ENCODE peak calls at places on chromosomes 4 and X, in four cellular contexts. One of them, this sample, is unnamed.

GRCh38 chrX:1449581-1450149 is 3.0 kb downstream of the ASMTL start:
- DNase-seq in coronary artery: peak; percentile 49
- DNase-seq in stomach: no peak
- DNase-seq in fibroblast of lung: no peak
- DNase-seq in this sample: no peak

GRCh38 chr4:81802308-81802846 is 330.7 kb upstream of the RASGEF1B start:
- DNase-seq in coronary artery: no peak
- DNase-seq in stomach: no peak
- DNase-seq in fibroblast of lung: no peak
- DNase-seq in this sample: no peak

GRCh38 chr4:172950990-172951389 is 217.6 kb upstream of the GALNT7 start:
- DNase-seq in coronary artery: no peak
- DNase-seq in stomach: no peak
- DNase-seq in fibroblast of lung: no peak
- DNase-seq in this sample: no peak

GRCh38 chrX:66489339-66489738 is 149.5 kb downstream of the EDA2R start:
- DNase-seq in coronary artery: no peak
- DNase-seq in stomach: no peak
- DNase-seq in fibroblast of lung: no peak
- DNase-seq in this sample: no peak

GRCh38 chrX:115023139-115023538 is 5.7 kb upstream of the IL13RA2 start:
- DNase-seq in coronary artery: no peak
- DNase-seq in stomach: no peak
- DNase-seq in fibroblast of lung: peak; percentile 87
- DNase-seq in this sample: peak; percentile 32

GRCh38 chr4:151532001-151532708 is 123.2 kb downstream of the FHIP1A start:
- DNase-seq in coronary artery: no peak
- DNase-seq in stomach: no peak
- DNase-seq in fibroblast of lung: no peak
- DNase-seq in this sample: no peak

GRCh38 chr4:72194046-72194445 is 162.2 kb downstream of the NPFFR2 start:
- DNase-seq in coronary artery: no peak
- DNase-seq in stomach: no peak
- DNase-seq in fibroblast of lung: no peak
- DNase-seq in this sample: no peak

GRCh38 chr4:121485190-121485804 is 104.5 kb upstream of the QRFPR start:
- DNase-seq in coronary artery: no peak
- DNase-seq in stomach: no peak
- DNase-seq in fibroblast of lung: no peak
- DNase-seq in this sample: no peak

GRCh38 chr4:78363031-78363430 is 188.5 kb upstream of the ANXA3 start:
- DNase-seq in coronary artery: no peak
- DNase-seq in stomach: no peak
- DNase-seq in fibroblast of lung: no peak
- DNase-seq in this sample: no peak

GRCh38 chr4:174154455-174154854 is 129.0 kb downstream of the FBXO8 start:
- DNase-seq in coronary artery: no peak
- DNase-seq in stomach: no peak
- DNase-seq in fibroblast of lung: peak; percentile 47
- DNase-seq in this sample: peak; percentile 42

GRCh38 chr4:54063737-54064316 is 578 bp downstream of the CHIC2 start:
- DNase-seq in coronary artery: peak; percentile 79
- DNase-seq in stomach: peak; percentile 39
- DNase-seq in fibroblast of lung: peak; percentile 36
- DNase-seq in this sample: peak; percentile 28

GRCh38 chr4:54568184-54568583 is 89.6 kb upstream of the KIT start:
- DNase-seq in coronary artery: no peak
- DNase-seq in stomach: no peak
- DNase-seq in fibroblast of lung: peak; percentile 84
- DNase-seq in this sample: no peak

GRCh38 chrX:42135583-42136228 is 212.4 kb upstream of the CASK start:
- DNase-seq in coronary artery: no peak
- DNase-seq in stomach: no peak
- DNase-seq in fibroblast of lung: no peak
- DNase-seq in this sample: no peak

GRCh38 chrX:155046129-155046810 is 19.6 kb downstream of the FUNDC2 start:
- DNase-seq in coronary artery: no peak
- DNase-seq in stomach: no peak
- DNase-seq in fibroblast of lung: peak; percentile 21
- DNase-seq in this sample: no peak

GRCh38 chr4:825063-825968 is 613 bp downstream of the CPLX1 start:
- DNase-seq in coronary artery: no peak
- DNase-seq in stomach: no peak
- DNase-seq in fibroblast of lung: peak; percentile 16
- DNase-seq in this sample: peak; percentile 68

GRCh38 chr4:2451821-2452785 is 16.8 kb upstream of the RNF4 start:
- DNase-seq in coronary artery: peak; percentile 68
- DNase-seq in stomach: no peak
- DNase-seq in fibroblast of lung: no peak
- DNase-seq in this sample: no peak

GRCh38 chr4:145525291-145525740 is 43.7 kb downstream of the SMAD1 start:
- DNase-seq in coronary artery: no peak
- DNase-seq in stomach: no peak
- DNase-seq in fibroblast of lung: peak; percentile 27
- DNase-seq in this sample: no peak

GRCh38 chrX:121307441-121307840 is 260.0 kb downstream of the GLUD2 start:
- DNase-seq in coronary artery: no peak
- DNase-seq in stomach: no peak
- DNase-seq in fibroblast of lung: peak; percentile 35
- DNase-seq in this sample: no peak

GRCh38 chrX:22662776-22663175 is 337.0 kb upstream of the DDX53 start:
- DNase-seq in coronary artery: no peak
- DNase-seq in stomach: no peak
- DNase-seq in fibroblast of lung: no peak
- DNase-seq in this sample: no peak

GRCh38 chr4:3040447-3041191 is 33.7 kb downstream of the HTT-AS start:
- DNase-seq in coronary artery: peak; percentile 41
- DNase-seq in stomach: no peak
- DNase-seq in fibroblast of lung: no peak
- DNase-seq in this sample: no peak

GRCh38 chr4:53510316-53510715 is 81.0 kb downstream of the LNX1 start:
- DNase-seq in coronary artery: no peak
- DNase-seq in stomach: no peak
- DNase-seq in fibroblast of lung: peak; percentile 40
- DNase-seq in this sample: no peak

GRCh38 chr4:85500110-85500867 is 25.3 kb downstream of the ARHGAP24 start:
- DNase-seq in coronary artery: no peak
- DNase-seq in stomach: no peak
- DNase-seq in fibroblast of lung: no peak
- DNase-seq in this sample: no peak

GRCh38 chrX:117653396-117653795 is 463.2 kb downstream of the KLHL13 start:
- DNase-seq in coronary artery: no peak
- DNase-seq in stomach: no peak
- DNase-seq in fibroblast of lung: no peak
- DNase-seq in this sample: no peak

GRCh38 chrX:45479196-45479834 is 278.6 kb upstream of the DIPK2B start:
- DNase-seq in coronary artery: no peak
- DNase-seq in stomach: no peak
- DNase-seq in fibroblast of lung: peak; percentile 95
- DNase-seq in this sample: no peak

GRCh38 chrX:39613997-39614679 is 483.6 kb downstream of the BCOR start:
- DNase-seq in coronary artery: no peak
- DNase-seq in stomach: no peak
- DNase-seq in fibroblast of lung: no peak
- DNase-seq in this sample: peak; percentile 26

GRCh38 chrX:129525162-129525561 is 1.9 kb upstream of the SMARCA1 start:
- DNase-seq in coronary artery: no peak
- DNase-seq in stomach: no peak
- DNase-seq in fibroblast of lung: no peak
- DNase-seq in this sample: no peak

GRCh38 chr4:8730159-8730558 is 137.6 kb downstream of the CPZ start:
- DNase-seq in coronary artery: no peak
- DNase-seq in stomach: peak; percentile 19
- DNase-seq in fibroblast of lung: no peak
- DNase-seq in this sample: no peak

GRCh38 chrX:39212456-39212855 is 411.2 kb downstream of the MID1IP1 start:
- DNase-seq in coronary artery: no peak
- DNase-seq in stomach: no peak
- DNase-seq in fibroblast of lung: no peak
- DNase-seq in this sample: no peak

GRCh38 chr4:141416677-141417363 is 196.1 kb downstream of the ZNF330 start:
- DNase-seq in coronary artery: no peak
- DNase-seq in stomach: no peak
- DNase-seq in fibroblast of lung: peak; percentile 68
- DNase-seq in this sample: no peak

GRCh38 chr4:104693601-104694201 is 199.0 kb upstream of the CXXC4 start:
- DNase-seq in coronary artery: no peak
- DNase-seq in stomach: no peak
- DNase-seq in fibroblast of lung: peak; percentile 12
- DNase-seq in this sample: no peak

GRCh38 chr4:118331352-118331751 is 21.5 kb downstream of the PRSS12 start:
- DNase-seq in coronary artery: no peak
- DNase-seq in stomach: no peak
- DNase-seq in fibroblast of lung: no peak
- DNase-seq in this sample: no peak

DNA sequence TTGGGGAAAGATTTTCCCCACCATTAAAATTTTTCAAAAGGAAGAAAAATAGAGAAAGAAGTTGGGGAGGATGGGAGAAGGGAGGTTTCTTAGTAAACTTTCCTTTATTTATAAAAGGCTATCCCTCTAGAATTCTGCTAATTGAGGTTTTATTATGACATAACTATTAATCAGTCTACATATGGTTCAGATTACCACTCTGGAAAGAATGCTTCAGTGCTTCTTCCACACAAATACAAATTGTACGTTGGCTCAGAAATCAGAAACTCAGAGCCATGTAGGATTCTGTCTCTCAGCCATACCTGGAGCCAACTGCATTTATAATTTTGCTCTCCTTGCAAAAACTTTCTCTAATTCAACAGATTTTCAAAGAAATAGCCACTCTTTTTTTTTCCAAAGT is 37.1 kb downstream of the SRPX start:
- DNase-seq in coronary artery: no peak
- DNase-seq in stomach: no peak
- DNase-seq in fibroblast of lung: peak; percentile 58
- DNase-seq in this sample: no peak
- H3K27ac ChIP-seq in coronary artery: no peak overlapping the region
- H3K27ac ChIP-seq in stomach: no peak overlapping the region
- H3K27ac ChIP-seq in fibroblast of lung: no peak overlapping the region
- H3K27ac ChIP-seq in this sample: no peak overlapping the region

DNA sequence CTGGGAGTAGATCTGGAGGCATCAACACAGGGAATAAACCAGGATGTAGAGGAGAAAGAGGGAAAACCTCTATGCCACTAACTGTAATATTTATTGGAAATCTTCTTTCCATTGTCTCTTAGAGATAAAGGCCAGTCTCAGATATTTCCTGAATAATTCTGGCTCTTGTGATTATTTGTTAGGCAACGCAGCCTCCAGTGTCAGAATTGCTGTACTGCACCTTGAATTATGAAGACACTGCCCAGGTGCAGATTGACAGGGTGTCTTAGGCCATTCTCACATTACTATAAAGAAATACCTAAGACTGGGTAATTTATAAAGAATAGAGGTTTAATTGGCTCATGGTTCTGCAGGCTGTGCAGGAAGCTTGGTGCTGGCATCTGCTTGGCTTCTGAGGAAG is 100.7 kb upstream of the ZDHHC15 start:
- DNase-seq in coronary artery: no peak
- DNase-seq in stomach: no peak
- DNase-seq in fibroblast of lung: no peak
- DNase-seq in this sample: peak; percentile 8
- TF ChIP-seq CTCF in coronary artery: no peak
- TF ChIP-seq CTCF in stomach: no peak
- TF ChIP-seq CTCF in fibroblast of lung: no peak
- TF ChIP-seq CTCF in this sample: peak; percentile 19

DNA sequence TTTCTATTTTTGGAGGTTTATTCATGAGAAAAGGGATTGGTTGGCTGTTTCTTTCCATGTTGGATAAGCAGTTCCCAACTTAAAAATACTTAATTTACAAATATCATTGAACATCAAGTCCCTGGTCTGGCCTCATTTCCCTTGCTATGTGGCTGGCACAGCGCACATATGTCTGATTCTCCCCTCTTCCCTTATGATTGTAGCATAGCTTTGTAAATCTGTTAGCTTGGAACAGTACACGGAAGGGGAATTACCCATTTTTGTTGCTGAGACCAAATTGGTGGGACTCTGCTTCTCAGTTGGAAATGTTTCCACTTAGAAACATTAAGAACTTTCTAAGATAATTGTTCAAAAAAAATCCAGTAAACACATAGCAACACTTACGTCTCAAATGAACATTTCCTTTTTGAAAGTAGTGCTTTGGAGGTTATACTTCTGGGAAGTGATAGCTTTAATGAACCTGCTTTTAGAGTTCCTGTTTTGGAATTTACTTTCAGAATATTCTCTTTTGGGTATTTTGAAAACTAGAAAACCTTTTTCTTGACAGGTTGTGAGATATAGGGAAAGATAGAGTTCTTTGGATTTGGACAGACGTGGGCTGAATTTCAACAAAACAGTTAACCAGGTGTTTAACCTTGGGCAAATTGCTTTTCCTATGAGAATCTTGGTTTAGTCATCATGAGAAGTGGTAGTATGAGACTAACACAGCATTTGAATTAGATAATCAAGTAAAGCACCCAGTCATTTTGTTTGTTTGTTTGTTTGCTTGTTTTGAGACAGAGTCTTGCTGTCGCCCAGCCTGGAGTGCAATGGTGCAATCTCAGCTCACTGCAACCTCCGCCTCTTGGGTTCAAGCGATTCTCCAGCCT is 47.3 kb downstream of the STIM2 start:
- DNase-seq in coronary artery: no peak
- DNase-seq in stomach: no peak
- DNase-seq in fibroblast of lung: no peak
- DNase-seq in this sample: no peak
- H3K27ac ChIP-seq in coronary artery: no peak overlapping the region
- H3K27ac ChIP-seq in stomach: peak overlapping the region; percentile 60
- H3K27ac ChIP-seq in fibroblast of lung: no peak overlapping the region
- H3K27ac ChIP-seq in this sample: no peak overlapping the region

GRCh38 chr4:76987153-76987562 is 37.6 kb downstream of the SEPTIN11 start:
- DNase-seq in coronary artery: no peak
- DNase-seq in stomach: peak; percentile 27
- DNase-seq in fibroblast of lung: peak; percentile 99
- DNase-seq in this sample: peak; percentile 46

GRCh38 chr4:76990288-76991080 is 40.9 kb downstream of the SEPTIN11 start:
- DNase-seq in coronary artery: no peak
- DNase-seq in stomach: no peak
- DNase-seq in fibroblast of lung: peak; percentile 99
- DNase-seq in this sample: no peak

GRCh38 chr4:76989391-76990061 is 40.0 kb downstream of the SEPTIN11 start:
- DNase-seq in coronary artery: no peak
- DNase-seq in stomach: no peak
- DNase-seq in fibroblast of lung: no peak
- DNase-seq in this sample: no peak

GRCh38 chr4:76984788-76985211 is 35.2 kb downstream of the SEPTIN11 start:
- DNase-seq in coronary artery: peak; percentile 84
- DNase-seq in stomach: no peak
- DNase-seq in fibroblast of lung: peak; percentile 100
- DNase-seq in this sample: peak; percentile 88

DNA sequence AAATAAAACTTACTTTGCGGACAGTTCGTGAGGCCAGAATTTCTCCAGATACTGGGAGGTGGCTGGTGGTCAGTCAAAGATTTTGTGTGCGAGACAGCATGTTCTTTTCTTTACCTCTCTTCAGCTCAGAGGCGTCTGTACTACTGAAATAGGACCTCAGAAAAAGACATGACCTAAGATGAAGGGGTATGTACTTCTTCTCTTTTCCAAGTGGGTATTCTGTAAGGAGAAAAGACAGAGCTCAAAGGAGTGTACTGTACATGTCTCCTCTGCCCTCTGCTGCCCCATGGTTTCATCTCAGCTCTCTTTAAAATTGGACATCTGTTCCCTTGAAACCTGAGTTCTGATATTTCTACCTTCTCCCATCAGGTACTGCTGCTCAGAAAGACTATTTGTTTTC is 38.1 kb downstream of the SEPTIN11 start:
- DNase-seq in coronary artery: no peak
- DNase-seq in stomach: no peak
- DNase-seq in fibroblast of lung: no peak
- DNase-seq in this sample: no peak
- TF ChIP-seq CTCF in coronary artery: no peak
- TF ChIP-seq CTCF in stomach: no peak
- TF ChIP-seq CTCF in fibroblast of lung: no peak
- TF ChIP-seq CTCF in this sample: peak; percentile 15

This sample was measured in hepatocyte.